ENCODE peak calls at places on chromosomes 7 and 10, in four cellular contexts. R is Panc1, Y is PC-9, O is transverse colon. Q is an unnamed sample. For H3K4me1 and H3K36me3, the result is how much of the 10 kb centered on the place peaks cover.

GRCh38 chr7:134997214-134997885 is 11.0 kb downstream of the AGBL3 start:
- DNase-seq in R (no peak), Y (no peak), O (no peak), Q (peak)

GRCh38 chr7:2873686-2874551 is 29.8 kb upstream of the GNA12 start:
- DNase-seq in R (peak), Y (peak), O (no peak), Q (peak)

GRCh38 chr10:125082881-125083575 is 77.3 kb downstream of the CTBP2 start:
- DNase-seq in R (no peak), Y (no peak), O (no peak), Q (no peak)

GRCh38 chr10:92691591-92692084 is 1.9 kb downstream of the HHEX start:
- DNase-seq in R (no peak), Y (no peak), O (peak), Q (peak)

GRCh38 chr7:24924375-24924774 is 55.6 kb downstream of the OSBPL3 start:
- DNase-seq in R (no peak), Y (no peak), O (no peak), Q (no peak)

GRCh38 chr10:70367195-70367796 is 15.1 kb downstream of the LRRC20 start:
- DNase-seq in R (no peak), Y (no peak), O (no peak), Q (no peak)

GRCh38 chr7:112201421-112201820 is 4.8 kb downstream of the DOCK4 start:
- DNase-seq in R (no peak), Y (no peak), O (no peak), Q (no peak)

GRCh38 chr10:84140036-84140379 is 699 bp downstream of the GHITM start:
- DNase-seq in R (no peak), Y (peak), O (no peak), Q (peak)

GRCh38 chr7:15821484-15822122 is 135.1 kb upstream of the MEOX2 start:
- DNase-seq in R (no peak), Y (no peak), O (no peak), Q (no peak)

GRCh38 chr7:70693690-70694356 is 438.1 kb upstream of the GALNT17 start:
- DNase-seq in R (no peak), Y (no peak), O (peak), Q (peak)

GRCh38 chr10:100939763-100940344 is 27.1 kb downstream of the SLF2 start:
- DNase-seq in R (no peak), Y (no peak), O (no peak), Q (no peak)

GRCh38 chr7:83876593-83876992 is 227.7 kb upstream of the SEMA3E start:
- DNase-seq in R (no peak), Y (no peak), O (no peak), Q (no peak)

GRCh38 chr7:1403844-1404404 is 55.3 kb downstream of the MICALL2 start:
- DNase-seq in R (no peak), Y (no peak), O (no peak), Q (no peak)

GRCh38 chr7:39811161-39811614 is 138.9 kb upstream of the CDK13 start:
- DNase-seq in R (no peak), Y (peak), O (no peak), Q (no peak)

GRCh38 chr7:66335318-66335717 is 130.2 kb downstream of the TPST1 start:
- DNase-seq in R (no peak), Y (no peak), O (no peak), Q (no peak)

GRCh38 chr7:149683191-149683590 is 90.2 kb downstream of the ZNF467 start:
- DNase-seq in R (no peak), Y (no peak), O (no peak), Q (no peak)

GRCh38 chr10:101843032-101843991 is at the start of gene KCNIP2:
- DNase-seq in R (no peak), Y (no peak), O (peak), Q (no peak)

GRCh38 chr10:43220971-43221418 is 45.9 kb downstream of the RASGEF1A start:
- DNase-seq in R (no peak), Y (no peak), O (peak), Q (peak)

GRCh38 chr7:143936087-143937009 is 1.3 kb downstream of the OR2F2 start:
- DNase-seq in R (no peak), Y (no peak), O (no peak), Q (no peak)

GRCh38 chr10:78905940-78906308 is 162.8 kb upstream of the ZMIZ1 start:
- DNase-seq in R (no peak), Y (peak), O (no peak), Q (no peak)

GRCh38 chr10:36872702-36873393 is 252.6 kb upstream of the ANKRD30A start:
- DNase-seq in R (no peak), Y (no peak), O (no peak), Q (no peak)

GRCh38 chr7:142557971-142558582 is 191.2 kb upstream of the PRSS1 start:
- DNase-seq in R (no peak), Y (peak), O (peak), Q (peak)

GRCh38 chr10:101441539-101442455 is 87.8 kb downstream of the BTRC start:
- DNase-seq in R (peak), Y (peak), O (no peak), Q (peak)

GRCh38 chr10:49076741-49077521 is 38.4 kb downstream of the VSTM4 start:
- DNase-seq in R (no peak), Y (no peak), O (no peak), Q (peak)

GRCh38 chr10:117237401-117237991 is 3.4 kb upstream of the SLC18A2 start:
- DNase-seq in R (no peak), Y (no peak), O (no peak), Q (no peak)

GRCh38 chr10:34613491-34613890 is 201.6 kb downstream of the PARD3 start:
- DNase-seq in R (no peak), Y (no peak), O (no peak), Q (no peak)

GRCh38 chr10:5423774-5424173 is 11.4 kb downstream of the NET1 start:
- DNase-seq in R (no peak), Y (no peak), O (no peak), Q (no peak)

GRCh38 chr7:132858760-132859159 is 223.1 kb downstream of the CHCHD3 start:
- DNase-seq in R (no peak), Y (no peak), O (no peak), Q (no peak)

GRCh38 chr10:62224606-62225005 is 44.0 kb downstream of the RTKN2 start:
- DNase-seq in R (no peak), Y (peak), O (no peak), Q (peak)

GRCh38 chr10:72331575-72332422 is 22.9 kb downstream of the DNAJB12 start:
- DNase-seq in R (no peak), Y (peak), O (peak), Q (no peak)

GRCh38 chr7:20350518-20350951 is 19.8 kb downstream of the ITGB8 start:
- DNase-seq in R (no peak), Y (no peak), O (peak), Q (no peak)

GRCh38 chr7:75658802-75659201 is 79.9 kb downstream of the HIP1 start:
- DNase-seq in R (peak), Y (no peak), O (no peak), Q (no peak)

GRCh38 chr10:89332092-89332633 is 4.4 kb downstream of the IFIT3 start:
- DNase-seq in R (no peak), Y (no peak), O (no peak), Q (no peak)

GRCh38 chr10:109993551-109993950 is 14.2 kb upstream of the ADD3 start:
- DNase-seq in R (no peak), Y (no peak), O (no peak), Q (no peak)

GRCh38 chr7:19112290-19113000 is 5.0 kb downstream of the TWIST1 start:
- DNase-seq in R (no peak), Y (no peak), O (no peak), Q (no peak)

GRCh38 chr7:104007614-104008013 is 18.2 kb upstream of the RELN start:
- DNase-seq in R (no peak), Y (no peak), O (no peak), Q (no peak)

GRCh38 chr7:104008107-104008506 is 18.6 kb upstream of the RELN start:
- DNase-seq in R (no peak), Y (no peak), O (no peak), Q (no peak)

GRCh38 chr7:104010052-104010909 is 20.8 kb upstream of the RELN start:
- DNase-seq in R (no peak), Y (no peak), O (no peak), Q (no peak)

GRCh38 chr7:104005197-104005596 is 15.7 kb upstream of the RELN start:
- DNase-seq in R (no peak), Y (no peak), O (no peak), Q (no peak)
- TF ChIP-seq CTCF in R (no peak), Y (no peak), O (no peak), Q (no peak)

GRCh38 chr7:37408885-37409248 is 39.8 kb downstream of the ELMO1 start:
- DNase-seq in R (no peak), Y (no peak), O (no peak), Q (no peak)
- H3K4me1 ChIP-seq in R (under half), Y (under half), O (under half), Q (under half)

DNA sequence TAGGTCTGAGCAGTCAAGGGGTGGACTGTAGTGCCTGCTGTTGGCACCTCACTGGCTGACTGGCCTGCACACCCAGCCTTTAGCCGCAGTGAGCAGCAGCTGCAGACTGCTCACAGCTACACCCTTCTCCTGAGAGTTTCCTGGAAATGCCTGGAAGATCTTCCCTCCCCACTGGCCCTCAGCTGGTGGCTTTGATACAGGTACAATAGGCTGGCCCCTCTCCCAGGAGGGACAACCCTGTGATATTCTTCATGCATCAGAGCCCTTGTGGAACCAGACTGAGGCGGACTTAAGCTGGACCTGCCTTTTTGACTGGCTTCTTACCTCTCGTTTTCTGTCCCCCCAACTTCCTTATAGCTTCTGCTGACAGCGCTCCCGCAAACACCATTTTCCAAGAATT is 6.4 kb downstream of the GCK start:
- DNase-seq in R (no peak), Y (no peak), O (no peak), Q (no peak)
- H3K36me3 ChIP-seq in R (under half), Y (under half), O (under half), Q (under half)

GRCh38 chr7:45074738-45075644 is 13.8 kb downstream of the NACAD start:
- DNase-seq in R (no peak), Y (no peak), O (no peak), Q (no peak)

GRCh38 chr7:45071528-45071927 is 17.2 kb downstream of the NACAD start:
- DNase-seq in R (no peak), Y (no peak), O (no peak), Q (no peak)

GRCh38 chr7:45073843-45074737 is 14.7 kb downstream of the NACAD start:
- DNase-seq in R (no peak), Y (peak), O (no peak), Q (no peak)

GRCh38 chr7:45072131-45073030 is 16.4 kb downstream of the NACAD start:
- DNase-seq in R (no peak), Y (no peak), O (no peak), Q (no peak)

GRCh38 chr7:45073031-45073842 is 15.5 kb downstream of the NACAD start:
- DNase-seq in R (no peak), Y (no peak), O (no peak), Q (no peak)
- TF ChIP-seq CTCF in R (no peak), Y (no peak), O (no peak), Q (no peak)

DNA sequence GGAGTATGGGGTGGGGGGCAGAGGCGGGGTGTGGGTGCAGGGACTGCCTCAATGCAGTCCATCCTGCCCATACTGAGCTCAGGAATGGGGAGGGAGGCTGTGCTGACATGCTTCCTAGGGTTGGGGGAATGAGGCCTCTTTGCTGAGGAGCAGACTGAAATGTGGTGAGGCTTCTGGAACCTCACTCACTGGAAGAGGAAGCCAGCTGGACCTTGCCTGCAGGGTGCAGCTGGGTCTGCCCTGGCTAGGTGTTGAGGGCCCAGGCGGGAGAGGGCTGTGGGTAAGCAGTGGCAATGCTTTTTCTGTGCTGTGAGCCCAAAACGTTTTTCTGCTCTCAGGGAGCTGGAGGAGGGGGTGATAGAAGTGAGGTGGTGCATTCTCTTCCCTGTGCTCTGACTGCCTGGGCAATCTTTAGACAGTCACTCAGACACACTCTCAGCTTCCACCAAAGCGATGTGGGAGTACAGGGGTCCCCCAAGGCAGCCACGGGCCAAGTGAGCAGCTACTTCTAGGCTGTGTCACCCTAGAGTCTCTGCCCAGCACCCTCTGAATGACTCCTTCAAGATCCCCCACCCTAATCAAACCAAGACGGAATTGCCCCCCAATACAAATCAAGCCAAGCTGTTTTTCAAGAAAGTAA is 41.1 kb upstream of the BMPR1A start:
- DNase-seq in R (no peak), Y (no peak), O (no peak), Q (no peak)
- H3K4me1 ChIP-seq in R (under half), Y (under half), O (under half), Q (under half)

GRCh38 chr10:59870152-59870551 is 36.2 kb downstream of the CCDC6 start:
- DNase-seq in R (no peak), Y (no peak), O (no peak), Q (no peak)

GRCh38 chr10:59864141-59864962 is 42.0 kb downstream of the CCDC6 start:
- DNase-seq in R (no peak), Y (no peak), O (no peak), Q (no peak)

GRCh38 chr10:59868974-59869940 is 37.1 kb downstream of the CCDC6 start:
- DNase-seq in R (no peak), Y (no peak), O (no peak), Q (no peak)

GRCh38 chr10:59865101-59865500 is 41.3 kb downstream of the CCDC6 start:
- DNase-seq in R (no peak), Y (peak), O (peak), Q (peak)

DNA sequence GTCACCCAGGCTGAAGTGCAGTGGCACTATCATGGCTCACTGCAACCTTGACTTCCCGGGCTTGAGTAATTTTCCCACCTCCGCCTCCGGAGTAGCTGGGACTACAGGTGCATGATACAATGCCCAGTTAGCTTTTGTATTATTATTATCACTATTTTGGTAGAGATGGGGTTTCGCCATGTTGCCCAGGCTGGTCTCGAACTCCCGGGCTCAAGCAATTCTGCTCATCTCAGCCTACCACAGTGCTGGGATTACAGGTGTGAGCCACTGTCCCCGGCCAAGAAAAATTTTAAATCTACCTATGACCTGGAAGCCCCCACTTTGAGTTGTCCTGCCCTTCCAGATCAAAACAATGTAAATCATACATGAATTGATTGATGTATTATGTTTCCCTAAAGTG is 38.8 kb downstream of the CCDC6 start:
- DNase-seq in R (no peak), Y (no peak), O (no peak), Q (no peak)
- H3K36me3 ChIP-seq in R (under half), Y (under half), O (under half), Q (under half)

DNA sequence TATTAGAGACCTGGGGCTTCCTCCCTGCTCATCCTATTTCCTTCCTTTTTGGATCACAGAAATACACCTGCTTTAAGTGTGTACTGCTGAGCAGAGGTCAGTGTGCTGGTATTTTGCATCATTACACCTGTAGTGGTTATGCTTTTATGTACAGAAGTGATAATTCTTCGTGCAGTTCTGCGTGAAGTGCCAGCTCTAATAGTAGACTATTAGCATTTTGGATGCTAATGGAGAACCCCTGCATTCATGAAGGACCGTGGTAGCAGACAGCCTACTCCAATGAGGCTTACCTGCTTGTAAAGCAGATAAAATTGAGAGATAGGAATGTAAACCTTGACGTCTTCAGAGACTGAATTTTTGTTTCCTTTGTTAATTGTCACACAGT is 114.3 kb downstream of the CDK14 start:
- DNase-seq in R (no peak), Y (no peak), O (no peak), Q (no peak)
- TF ChIP-seq CTCF in R (no peak), Y (no peak), O (no peak), Q (no peak)

GRCh38 chr10:128013626-128014025 is 106.7 kb downstream of the PTPRE start:
- DNase-seq in R (no peak), Y (no peak), O (no peak), Q (no peak)
- H3K4me1 ChIP-seq in R (under half), Y (under half), O (under half), Q (under half)

Q was measured in Caco-2.